ENCODE peak calls at places on chromosomes 3 and 15, in nine cellular contexts. One of them, this sample, is unnamed.

GRCh38 chr3:127061641-127062040 is 78.7 kb downstream of the PLXNA1 start:
- DNase-seq in T-helper 2 cell: no peak
- DNase-seq in HuH-7: no peak
- DNase-seq in Calu3: no peak
- DNase-seq in stimulated activated naive CD8-positive, alpha-beta T cell treated with anti-CD3 and anti-CD28 coated beads, Interleukin-15, amount 100 ng/mL, for 72 hours: no peak
- DNase-seq in EL: no peak
- DNase-seq in GM23338: peak
- DNase-seq in activated T-helper 9 cell treated with anti-CD3 and anti-CD28 coated beads, Interleukin-2, amount 50 U/mL, for 16 hours: no peak
- DNase-seq in upper lobe of right lung: no peak
- DNase-seq in this sample: no peak

GRCh38 chr3:194080473-194080872 is 55.5 kb upstream of the HES1 start:
- DNase-seq in EL: no peak
- DNase-seq in Calu3: no peak
- DNase-seq in GM23338: no peak
- DNase-seq in upper lobe of right lung: no peak
- DNase-seq in HuH-7: no peak
- DNase-seq in stimulated activated naive CD8-positive, alpha-beta T cell treated with anti-CD3 and anti-CD28 coated beads, Interleukin-15, amount 100 ng/mL, for 72 hours: no peak
- DNase-seq in activated T-helper 9 cell treated with anti-CD3 and anti-CD28 coated beads, Interleukin-2, amount 50 U/mL, for 16 hours: no peak
- DNase-seq in T-helper 2 cell: no peak
- DNase-seq in this sample: no peak

GRCh38 chr3:65436580-65436979 is 602.1 kb downstream of the MAGI1 start:
- DNase-seq in HuH-7: no peak
- DNase-seq in upper lobe of right lung: no peak
- DNase-seq in EL: peak
- DNase-seq in T-helper 2 cell: no peak
- DNase-seq in GM23338: peak
- DNase-seq in activated T-helper 9 cell treated with anti-CD3 and anti-CD28 coated beads, Interleukin-2, amount 50 U/mL, for 16 hours: no peak
- DNase-seq in stimulated activated naive CD8-positive, alpha-beta T cell treated with anti-CD3 and anti-CD28 coated beads, Interleukin-15, amount 100 ng/mL, for 72 hours: no peak
- DNase-seq in Calu3: peak
- DNase-seq in this sample: no peak

GRCh38 chr3:117692416-117692995 is 982.9 kb downstream of the TUSC7 start:
- DNase-seq in HuH-7: no peak
- DNase-seq in upper lobe of right lung: no peak
- DNase-seq in GM23338: peak
- DNase-seq in activated T-helper 9 cell treated with anti-CD3 and anti-CD28 coated beads, Interleukin-2, amount 50 U/mL, for 16 hours: no peak
- DNase-seq in T-helper 2 cell: no peak
- DNase-seq in EL: peak
- DNase-seq in stimulated activated naive CD8-positive, alpha-beta T cell treated with anti-CD3 and anti-CD28 coated beads, Interleukin-15, amount 100 ng/mL, for 72 hours: no peak
- DNase-seq in Calu3: no peak
- DNase-seq in this sample: no peak

GRCh38 chr3:32443471-32443870 is 51.8 kb downstream of the CMTM7 start:
- DNase-seq in T-helper 2 cell: no peak
- DNase-seq in upper lobe of right lung: no peak
- DNase-seq in EL: peak
- DNase-seq in activated T-helper 9 cell treated with anti-CD3 and anti-CD28 coated beads, Interleukin-2, amount 50 U/mL, for 16 hours: no peak
- DNase-seq in GM23338: no peak
- DNase-seq in stimulated activated naive CD8-positive, alpha-beta T cell treated with anti-CD3 and anti-CD28 coated beads, Interleukin-15, amount 100 ng/mL, for 72 hours: no peak
- DNase-seq in HuH-7: no peak
- DNase-seq in Calu3: peak
- DNase-seq in this sample: no peak

GRCh38 chr3:16103472-16103871 is 71.0 kb upstream of the GALNT15 start:
- DNase-seq in EL: peak
- DNase-seq in Calu3: no peak
- DNase-seq in T-helper 2 cell: no peak
- DNase-seq in HuH-7: no peak
- DNase-seq in stimulated activated naive CD8-positive, alpha-beta T cell treated with anti-CD3 and anti-CD28 coated beads, Interleukin-15, amount 100 ng/mL, for 72 hours: no peak
- DNase-seq in upper lobe of right lung: no peak
- DNase-seq in activated T-helper 9 cell treated with anti-CD3 and anti-CD28 coated beads, Interleukin-2, amount 50 U/mL, for 16 hours: no peak
- DNase-seq in GM23338: no peak
- DNase-seq in this sample: no peak

GRCh38 chr3:13718437-13718836 is 161.4 kb downstream of the WNT7A start:
- DNase-seq in EL: no peak
- DNase-seq in activated T-helper 9 cell treated with anti-CD3 and anti-CD28 coated beads, Interleukin-2, amount 50 U/mL, for 16 hours: no peak
- DNase-seq in GM23338: no peak
- DNase-seq in T-helper 2 cell: no peak
- DNase-seq in Calu3: no peak
- DNase-seq in stimulated activated naive CD8-positive, alpha-beta T cell treated with anti-CD3 and anti-CD28 coated beads, Interleukin-15, amount 100 ng/mL, for 72 hours: no peak
- DNase-seq in HuH-7: no peak
- DNase-seq in upper lobe of right lung: peak
- DNase-seq in this sample: no peak

GRCh38 chr15:95826831-95827230 is 503.7 kb upstream of the NR2F2 start:
- DNase-seq in stimulated activated naive CD8-positive, alpha-beta T cell treated with anti-CD3 and anti-CD28 coated beads, Interleukin-15, amount 100 ng/mL, for 72 hours: no peak
- DNase-seq in Calu3: peak
- DNase-seq in T-helper 2 cell: no peak
- DNase-seq in upper lobe of right lung: no peak
- DNase-seq in HuH-7: no peak
- DNase-seq in activated T-helper 9 cell treated with anti-CD3 and anti-CD28 coated beads, Interleukin-2, amount 50 U/mL, for 16 hours: no peak
- DNase-seq in GM23338: peak
- DNase-seq in EL: no peak
- DNase-seq in this sample: no peak

GRCh38 chr3:194250104-194251002 is 100.8 kb downstream of the CPN2 start:
- DNase-seq in upper lobe of right lung: no peak
- DNase-seq in activated T-helper 9 cell treated with anti-CD3 and anti-CD28 coated beads, Interleukin-2, amount 50 U/mL, for 16 hours: no peak
- DNase-seq in EL: no peak
- DNase-seq in T-helper 2 cell: no peak
- DNase-seq in HuH-7: no peak
- DNase-seq in stimulated activated naive CD8-positive, alpha-beta T cell treated with anti-CD3 and anti-CD28 coated beads, Interleukin-15, amount 100 ng/mL, for 72 hours: no peak
- DNase-seq in Calu3: no peak
- DNase-seq in GM23338: no peak
- DNase-seq in this sample: no peak

GRCh38 chr3:188927971-188928370 is 243.8 kb upstream of the TPRG1 start:
- DNase-seq in Calu3: no peak
- DNase-seq in stimulated activated naive CD8-positive, alpha-beta T cell treated with anti-CD3 and anti-CD28 coated beads, Interleukin-15, amount 100 ng/mL, for 72 hours: no peak
- DNase-seq in T-helper 2 cell: no peak
- DNase-seq in GM23338: no peak
- DNase-seq in EL: no peak
- DNase-seq in activated T-helper 9 cell treated with anti-CD3 and anti-CD28 coated beads, Interleukin-2, amount 50 U/mL, for 16 hours: no peak
- DNase-seq in HuH-7: no peak
- DNase-seq in upper lobe of right lung: no peak
- DNase-seq in this sample: no peak

GRCh38 chr3:118128886-118129285 is 905.8 kb downstream of the IGSF11 start:
- DNase-seq in activated T-helper 9 cell treated with anti-CD3 and anti-CD28 coated beads, Interleukin-2, amount 50 U/mL, for 16 hours: no peak
- DNase-seq in HuH-7: no peak
- DNase-seq in EL: peak
- DNase-seq in upper lobe of right lung: no peak
- DNase-seq in stimulated activated naive CD8-positive, alpha-beta T cell treated with anti-CD3 and anti-CD28 coated beads, Interleukin-15, amount 100 ng/mL, for 72 hours: no peak
- DNase-seq in GM23338: no peak
- DNase-seq in Calu3: no peak
- DNase-seq in T-helper 2 cell: no peak
- DNase-seq in this sample: no peak

GRCh38 chr15:64961013-64961412 is 28.7 kb downstream of the SPG21 start:
- DNase-seq in stimulated activated naive CD8-positive, alpha-beta T cell treated with anti-CD3 and anti-CD28 coated beads, Interleukin-15, amount 100 ng/mL, for 72 hours: no peak
- DNase-seq in T-helper 2 cell: no peak
- DNase-seq in upper lobe of right lung: no peak
- DNase-seq in Calu3: no peak
- DNase-seq in EL: no peak
- DNase-seq in HuH-7: no peak
- DNase-seq in GM23338: peak
- DNase-seq in activated T-helper 9 cell treated with anti-CD3 and anti-CD28 coated beads, Interleukin-2, amount 50 U/mL, for 16 hours: no peak
- DNase-seq in this sample: no peak

GRCh38 chr3:149180057-149180573 is 41.5 kb downstream of the CP start:
- DNase-seq in HuH-7: no peak
- DNase-seq in GM23338: no peak
- DNase-seq in activated T-helper 9 cell treated with anti-CD3 and anti-CD28 coated beads, Interleukin-2, amount 50 U/mL, for 16 hours: no peak
- DNase-seq in Calu3: peak
- DNase-seq in stimulated activated naive CD8-positive, alpha-beta T cell treated with anti-CD3 and anti-CD28 coated beads, Interleukin-15, amount 100 ng/mL, for 72 hours: no peak
- DNase-seq in upper lobe of right lung: peak
- DNase-seq in T-helper 2 cell: no peak
- DNase-seq in EL: peak
- DNase-seq in this sample: no peak

GRCh38 chr3:195458188-195458800 is 15.5 kb upstream of the ACAP2 start:
- DNase-seq in activated T-helper 9 cell treated with anti-CD3 and anti-CD28 coated beads, Interleukin-2, amount 50 U/mL, for 16 hours: no peak
- DNase-seq in upper lobe of right lung: no peak
- DNase-seq in stimulated activated naive CD8-positive, alpha-beta T cell treated with anti-CD3 and anti-CD28 coated beads, Interleukin-15, amount 100 ng/mL, for 72 hours: no peak
- DNase-seq in GM23338: no peak
- DNase-seq in Calu3: no peak
- DNase-seq in T-helper 2 cell: no peak
- DNase-seq in EL: no peak
- DNase-seq in HuH-7: no peak
- DNase-seq in this sample: no peak

GRCh38 chr3:114308830-114309229 is 15.0 kb downstream of the TIGIT start:
- DNase-seq in HuH-7: no peak
- DNase-seq in T-helper 2 cell: peak
- DNase-seq in Calu3: no peak
- DNase-seq in activated T-helper 9 cell treated with anti-CD3 and anti-CD28 coated beads, Interleukin-2, amount 50 U/mL, for 16 hours: peak
- DNase-seq in stimulated activated naive CD8-positive, alpha-beta T cell treated with anti-CD3 and anti-CD28 coated beads, Interleukin-15, amount 100 ng/mL, for 72 hours: no peak
- DNase-seq in GM23338: no peak
- DNase-seq in EL: no peak
- DNase-seq in upper lobe of right lung: no peak
- DNase-seq in this sample: no peak

GRCh38 chr3:34008191-34008590 is 209.8 kb downstream of the PDCD6IP start:
- DNase-seq in T-helper 2 cell: no peak
- DNase-seq in HuH-7: no peak
- DNase-seq in upper lobe of right lung: no peak
- DNase-seq in EL: no peak
- DNase-seq in GM23338: peak
- DNase-seq in stimulated activated naive CD8-positive, alpha-beta T cell treated with anti-CD3 and anti-CD28 coated beads, Interleukin-15, amount 100 ng/mL, for 72 hours: no peak
- DNase-seq in Calu3: no peak
- DNase-seq in activated T-helper 9 cell treated with anti-CD3 and anti-CD28 coated beads, Interleukin-2, amount 50 U/mL, for 16 hours: no peak
- DNase-seq in this sample: no peak

GRCh38 chr3:32569540-32570425 is 875 bp downstream of the DYNC1LI1 start:
- DNase-seq in HuH-7: peak
- DNase-seq in activated T-helper 9 cell treated with anti-CD3 and anti-CD28 coated beads, Interleukin-2, amount 50 U/mL, for 16 hours: peak
- DNase-seq in stimulated activated naive CD8-positive, alpha-beta T cell treated with anti-CD3 and anti-CD28 coated beads, Interleukin-15, amount 100 ng/mL, for 72 hours: peak
- DNase-seq in upper lobe of right lung: peak
- DNase-seq in T-helper 2 cell: peak
- DNase-seq in EL: peak
- DNase-seq in Calu3: peak
- DNase-seq in GM23338: peak
- DNase-seq in this sample: no peak

GRCh38 chr3:171334465-171334811 is 125.8 kb downstream of the TNIK start:
- DNase-seq in T-helper 2 cell: no peak
- DNase-seq in stimulated activated naive CD8-positive, alpha-beta T cell treated with anti-CD3 and anti-CD28 coated beads, Interleukin-15, amount 100 ng/mL, for 72 hours: no peak
- DNase-seq in upper lobe of right lung: peak
- DNase-seq in HuH-7: no peak
- DNase-seq in GM23338: no peak
- DNase-seq in EL: no peak
- DNase-seq in Calu3: peak
- DNase-seq in activated T-helper 9 cell treated with anti-CD3 and anti-CD28 coated beads, Interleukin-2, amount 50 U/mL, for 16 hours: no peak
- DNase-seq in this sample: no peak

GRCh38 chr15:38147246-38147645 is 105.4 kb upstream of the SPRED1 start:
- DNase-seq in activated T-helper 9 cell treated with anti-CD3 and anti-CD28 coated beads, Interleukin-2, amount 50 U/mL, for 16 hours: no peak
- DNase-seq in EL: no peak
- DNase-seq in T-helper 2 cell: no peak
- DNase-seq in HuH-7: no peak
- DNase-seq in stimulated activated naive CD8-positive, alpha-beta T cell treated with anti-CD3 and anti-CD28 coated beads, Interleukin-15, amount 100 ng/mL, for 72 hours: no peak
- DNase-seq in GM23338: no peak
- DNase-seq in upper lobe of right lung: no peak
- DNase-seq in Calu3: no peak
- DNase-seq in this sample: no peak

GRCh38 chr3:63993653-63994079 is 29.6 kb downstream of the PSMD6 start:
- DNase-seq in Calu3: peak
- DNase-seq in HuH-7: peak
- DNase-seq in GM23338: peak
- DNase-seq in T-helper 2 cell: peak
- DNase-seq in activated T-helper 9 cell treated with anti-CD3 and anti-CD28 coated beads, Interleukin-2, amount 50 U/mL, for 16 hours: peak
- DNase-seq in stimulated activated naive CD8-positive, alpha-beta T cell treated with anti-CD3 and anti-CD28 coated beads, Interleukin-15, amount 100 ng/mL, for 72 hours: peak
- DNase-seq in upper lobe of right lung: peak
- DNase-seq in EL: peak
- DNase-seq in this sample: peak

GRCh38 chr3:158792709-158793108 is 9.1 kb upstream of the MFSD1 start:
- DNase-seq in GM23338: no peak
- DNase-seq in T-helper 2 cell: no peak
- DNase-seq in upper lobe of right lung: no peak
- DNase-seq in EL: peak
- DNase-seq in HuH-7: no peak
- DNase-seq in Calu3: no peak
- DNase-seq in stimulated activated naive CD8-positive, alpha-beta T cell treated with anti-CD3 and anti-CD28 coated beads, Interleukin-15, amount 100 ng/mL, for 72 hours: no peak
- DNase-seq in activated T-helper 9 cell treated with anti-CD3 and anti-CD28 coated beads, Interleukin-2, amount 50 U/mL, for 16 hours: no peak
- DNase-seq in this sample: no peak

GRCh38 chr15:43370975-43371974 is at the start of the genes TUBGCP4 and ZSCAN29:
- DNase-seq in GM23338: peak
- DNase-seq in Calu3: peak
- DNase-seq in upper lobe of right lung: peak
- DNase-seq in activated T-helper 9 cell treated with anti-CD3 and anti-CD28 coated beads, Interleukin-2, amount 50 U/mL, for 16 hours: peak
- DNase-seq in T-helper 2 cell: peak
- DNase-seq in stimulated activated naive CD8-positive, alpha-beta T cell treated with anti-CD3 and anti-CD28 coated beads, Interleukin-15, amount 100 ng/mL, for 72 hours: peak
- DNase-seq in EL: peak
- DNase-seq in HuH-7: peak
- DNase-seq in this sample: peak

GRCh38 chr15:26260517-26261133 is 397.5 kb upstream of the ATP10A start:
- DNase-seq in T-helper 2 cell: no peak
- DNase-seq in EL: peak
- DNase-seq in Calu3: peak
- DNase-seq in stimulated activated naive CD8-positive, alpha-beta T cell treated with anti-CD3 and anti-CD28 coated beads, Interleukin-15, amount 100 ng/mL, for 72 hours: peak
- DNase-seq in activated T-helper 9 cell treated with anti-CD3 and anti-CD28 coated beads, Interleukin-2, amount 50 U/mL, for 16 hours: no peak
- DNase-seq in GM23338: peak
- DNase-seq in upper lobe of right lung: no peak
- DNase-seq in HuH-7: peak
- DNase-seq in this sample: no peak

GRCh38 chr3:149120051-149120972 is 9.1 kb upstream of the HPS3 start:
- DNase-seq in HuH-7: peak
- DNase-seq in activated T-helper 9 cell treated with anti-CD3 and anti-CD28 coated beads, Interleukin-2, amount 50 U/mL, for 16 hours: no peak
- DNase-seq in T-helper 2 cell: no peak
- DNase-seq in GM23338: peak
- DNase-seq in stimulated activated naive CD8-positive, alpha-beta T cell treated with anti-CD3 and anti-CD28 coated beads, Interleukin-15, amount 100 ng/mL, for 72 hours: peak
- DNase-seq in Calu3: peak
- DNase-seq in EL: peak
- DNase-seq in upper lobe of right lung: no peak
- DNase-seq in this sample: no peak

GRCh38 chr15:101187820-101188516 is 63.9 kb downstream of the CHSY1 start:
- DNase-seq in EL: peak
- DNase-seq in Calu3: no peak
- DNase-seq in upper lobe of right lung: no peak
- DNase-seq in HuH-7: no peak
- DNase-seq in GM23338: no peak
- DNase-seq in T-helper 2 cell: no peak
- DNase-seq in activated T-helper 9 cell treated with anti-CD3 and anti-CD28 coated beads, Interleukin-2, amount 50 U/mL, for 16 hours: no peak
- DNase-seq in stimulated activated naive CD8-positive, alpha-beta T cell treated with anti-CD3 and anti-CD28 coated beads, Interleukin-15, amount 100 ng/mL, for 72 hours: no peak
- DNase-seq in this sample: no peak

GRCh38 chr3:172751188-172751571 is 654 bp downstream of the ECT2 start:
- DNase-seq in GM23338: no peak
- DNase-seq in stimulated activated naive CD8-positive, alpha-beta T cell treated with anti-CD3 and anti-CD28 coated beads, Interleukin-15, amount 100 ng/mL, for 72 hours: peak
- DNase-seq in Calu3: no peak
- DNase-seq in EL: peak
- DNase-seq in upper lobe of right lung: no peak
- DNase-seq in T-helper 2 cell: no peak
- DNase-seq in activated T-helper 9 cell treated with anti-CD3 and anti-CD28 coated beads, Interleukin-2, amount 50 U/mL, for 16 hours: no peak
- DNase-seq in HuH-7: peak
- DNase-seq in this sample: no peak

GRCh38 chr3:187368251-187368733 is at the start of gene RTP4:
- DNase-seq in upper lobe of right lung: no peak
- DNase-seq in GM23338: no peak
- DNase-seq in stimulated activated naive CD8-positive, alpha-beta T cell treated with anti-CD3 and anti-CD28 coated beads, Interleukin-15, amount 100 ng/mL, for 72 hours: peak
- DNase-seq in HuH-7: no peak
- DNase-seq in Calu3: peak
- DNase-seq in T-helper 2 cell: no peak
- DNase-seq in EL: peak
- DNase-seq in activated T-helper 9 cell treated with anti-CD3 and anti-CD28 coated beads, Interleukin-2, amount 50 U/mL, for 16 hours: no peak
- DNase-seq in this sample: no peak

GRCh38 chr15:88621789-88622604 is 857 bp downstream of the AEN start:
- DNase-seq in EL: peak
- DNase-seq in GM23338: no peak
- DNase-seq in Calu3: no peak
- DNase-seq in upper lobe of right lung: no peak
- DNase-seq in activated T-helper 9 cell treated with anti-CD3 and anti-CD28 coated beads, Interleukin-2, amount 50 U/mL, for 16 hours: no peak
- DNase-seq in stimulated activated naive CD8-positive, alpha-beta T cell treated with anti-CD3 and anti-CD28 coated beads, Interleukin-15, amount 100 ng/mL, for 72 hours: peak
- DNase-seq in HuH-7: peak
- DNase-seq in T-helper 2 cell: peak
- DNase-seq in this sample: no peak

GRCh38 chr15:79903626-79904025 is 6.8 kb upstream of the MTHFS start:
- DNase-seq in stimulated activated naive CD8-positive, alpha-beta T cell treated with anti-CD3 and anti-CD28 coated beads, Interleukin-15, amount 100 ng/mL, for 72 hours: no peak
- DNase-seq in EL: no peak
- DNase-seq in T-helper 2 cell: no peak
- DNase-seq in activated T-helper 9 cell treated with anti-CD3 and anti-CD28 coated beads, Interleukin-2, amount 50 U/mL, for 16 hours: no peak
- DNase-seq in HuH-7: no peak
- DNase-seq in Calu3: no peak
- DNase-seq in GM23338: no peak
- DNase-seq in upper lobe of right lung: no peak
- DNase-seq in this sample: no peak

GRCh38 chr3:50231581-50231980 is 4.4 kb upstream of the GNAI2 start:
- DNase-seq in HuH-7: no peak
- DNase-seq in stimulated activated naive CD8-positive, alpha-beta T cell treated with anti-CD3 and anti-CD28 coated beads, Interleukin-15, amount 100 ng/mL, for 72 hours: no peak
- DNase-seq in Calu3: no peak
- DNase-seq in activated T-helper 9 cell treated with anti-CD3 and anti-CD28 coated beads, Interleukin-2, amount 50 U/mL, for 16 hours: no peak
- DNase-seq in upper lobe of right lung: no peak
- DNase-seq in T-helper 2 cell: no peak
- DNase-seq in GM23338: no peak
- DNase-seq in EL: no peak
- DNase-seq in this sample: no peak

GRCh38 chr15:43465105-43465504 is 27.9 kb downstream of the TP53BP1 start:
- DNase-seq in T-helper 2 cell: no peak
- DNase-seq in HuH-7: no peak
- DNase-seq in Calu3: no peak
- DNase-seq in stimulated activated naive CD8-positive, alpha-beta T cell treated with anti-CD3 and anti-CD28 coated beads, Interleukin-15, amount 100 ng/mL, for 72 hours: no peak
- DNase-seq in GM23338: no peak
- DNase-seq in activated T-helper 9 cell treated with anti-CD3 and anti-CD28 coated beads, Interleukin-2, amount 50 U/mL, for 16 hours: no peak
- DNase-seq in EL: peak
- DNase-seq in upper lobe of right lung: no peak
- DNase-seq in this sample: no peak